ENCODE peak calls at places on chromosomes 6 and 20, in ten cellular contexts. S is RPMI8226, D is left cardiac atrium, V is AG10803, Y is fibroblast of the conjunctiva, Q is astrocyte of the spinal cord, T is NCI-H1092 treated with DMSO at 0.1 percent for 48 hours, X is mammary epithelial cell, K is EL, P is dermis microvascular lymphatic vessel endothelial cell. I is an unnamed sample.

GRCh38 chr6:165725201-165725600 is 62.2 kb upstream of the PDE10A start:
- DNase-seq in S (no peak), D (no peak), V (no peak), Y (no peak), Q (no peak), T (no peak), X (no peak), K (no peak), P (no peak), I (no peak)

GRCh38 chr20:64112691-64113443 is 5.5 kb upstream of the NPBWR2 start:
- DNase-seq in S (no peak), D (no peak), V (no peak), Y (no peak), Q (no peak), T (no peak), X (no peak), K (no peak), P (no peak), I (no peak)

GRCh38 chr20:46900068-46900467 is 5.4 kb downstream of the EYA2 start:
- DNase-seq in S (peak), D (no peak), V (no peak), Y (no peak), Q (no peak), T (no peak), X (no peak), K (no peak), P (no peak), I (no peak)

GRCh38 chr20:45176526-45176925 is 1.8 kb downstream of the PI3 start:
- DNase-seq in S (no peak), D (no peak), V (no peak), Y (no peak), Q (no peak), T (no peak), X (no peak), K (no peak), P (no peak), I (no peak)

GRCh38 chr6:154407440-154407839 is 50.8 kb upstream of the IPCEF1 start:
- DNase-seq in S (no peak), D (no peak), V (no peak), Y (no peak), Q (no peak), T (no peak), X (no peak), K (no peak), P (no peak), I (no peak)

GRCh38 chr20:50919567-50919966 is 11.7 kb downstream of the ADNP start:
- DNase-seq in S (peak), D (peak), V (peak), Y (peak), Q (peak), T (no peak), X (peak), K (peak), P (peak), I (no peak)

GRCh38 chr6:17584241-17584803 is 15.8 kb upstream of the FAM8A1 start:
- DNase-seq in S (peak), D (no peak), V (peak), Y (peak), Q (peak), T (peak), X (peak), K (peak), P (peak), I (peak)

GRCh38 chr20:37670426-37670825 is 23.4 kb upstream of the CTNNBL1 start:
- DNase-seq in S (no peak), D (no peak), V (peak), Y (peak), Q (no peak), T (peak), X (no peak), K (peak), P (no peak), I (no peak)

GRCh38 chr20:35523298-35523888 is 6.1 kb downstream of the C20orf173 start:
- DNase-seq in S (peak), D (no peak), V (no peak), Y (no peak), Q (no peak), T (no peak), X (peak), K (peak), P (no peak), I (no peak)

GRCh38 chr6:105568121-105568520 is 165.2 kb upstream of the PREP start:
- DNase-seq in S (no peak), D (no peak), V (no peak), Y (no peak), Q (no peak), T (no peak), X (no peak), K (no peak), P (no peak), I (no peak)

I was measured in NCI-H510A.